ENCODE peak calls at places on chromosomes 13 and 19, in four cellular contexts. W is AG04450, Q is right atrium auricular region, X is fibroblast of mammary gland. E is an unnamed sample.
A peak's percentile ranks its signal among the peaks of the same experiment; 100 is the strongest.

GRCh38 chr19:5062799-5063198 is 93.9 kb downstream of the KDM4B start:
- DNase-seq in W (no peak), X (no peak), Q (no peak), E (no peak)

GRCh38 chr13:37386276-37386675 is 212.3 kb downstream of the POSTN start:
- DNase-seq in W (no peak), Q (no peak), X (peak; percentile 48), E (no peak)

GRCh38 chr19:2315818-2316353 is 7.9 kb upstream of the LINGO3 start:
- DNase-seq in W (no peak), X (peak; percentile 61), Q (peak; percentile 79), E (no peak)

GRCh38 chr19:38319421-38320258 is at the start of gene KCNK6:
- DNase-seq in Q (no peak), X (peak; percentile 7), W (no peak), E (no peak)

GRCh38 chr19:49469828-49470614 is 4.0 kb upstream of the FLT3LG start:
- DNase-seq in Q (no peak), W (no peak), X (no peak), E (no peak)

GRCh38 chr19:34678421-34678820 is 943 bp downstream of the ZNF302 start:
- DNase-seq in Q (no peak), W (no peak), X (no peak), E (no peak)

GRCh38 chr13:99056381-99057014 is 78.6 kb upstream of the DOCK9 start:
- DNase-seq in X (peak; percentile 38), W (no peak), Q (no peak), E (no peak)

GRCh38 chr19:34475026-34475974 is 6.3 kb upstream of the WTIP start:
- DNase-seq in X (peak; percentile 92), W (peak; percentile 61), Q (peak; percentile 58), E (peak; percentile 43)

GRCh38 chr13:24627090-24627714 is 53.0 kb upstream of the ATP12A start:
- DNase-seq in X (peak; percentile 20), Q (no peak), W (no peak), E (no peak)

GRCh38 chr19:43779820-43780219 is 953 bp downstream of the KCNN4 start:
- DNase-seq in X (no peak), W (no peak), Q (no peak), E (no peak)

GRCh38 chr19:39539519-39540332 is at the start of gene EID2:
- DNase-seq in Q (peak; percentile 96), X (peak; percentile 92), W (peak; percentile 92), E (peak; percentile 71)

GRCh38 chr13:93003531-93003930 is 223.1 kb upstream of the GPC6 start:
- DNase-seq in W (no peak), X (no peak), Q (no peak), E (no peak)

GRCh38 chr13:51560336-51560735 is 23.9 kb upstream of the WDFY2 start:
- DNase-seq in W (no peak), X (no peak), Q (no peak), E (no peak)

GRCh38 chr13:102825921-102826706 is 19.7 kb upstream of the ERCC5 start:
- DNase-seq in Q (no peak), X (peak; percentile 96), W (peak; percentile 71), E (peak; percentile 93)

GRCh38 chr19:50224986-50225747 is 21.7 kb downstream of the MYH14 start:
- DNase-seq in X (no peak), Q (no peak), W (no peak), E (no peak)

GRCh38 chr19:4705413-4706131 is 18.1 kb downstream of the DPP9 start:
- DNase-seq in X (peak; percentile 30), Q (no peak), W (no peak), E (no peak)

GRCh38 chr19:54035215-54036178 is 28.2 kb downstream of the VSTM1 start:
- DNase-seq in W (peak; percentile 50), Q (no peak), X (peak; percentile 94), E (no peak)

GRCh38 chr19:48190288-48191284 is 20.1 kb downstream of the ZSWIM9 start:
- DNase-seq in W (peak; percentile 27), X (peak; percentile 82), Q (no peak), E (no peak)
- TF ChIP-seq CTCF in W (no peak), X (no peak), Q (no peak), E (peak; percentile 12)

GRCh38 chr19:51607077-51607476 is 23.1 kb downstream of the SIGLEC5 start:
- DNase-seq in Q (no peak), W (no peak), X (no peak), E (no peak)
- H3K4me3 ChIP-seq in Q (no peak overlapping the region), W (no peak overlapping the region), X (no peak overlapping the region), E (no peak overlapping the region)

GRCh38 chr19:46514589-46515289 is 19.1 kb upstream of the PNMA8B start:
- DNase-seq in X (no peak), Q (no peak), W (no peak), E (no peak)
- TF ChIP-seq CTCF in X (no peak), Q (no peak), W (no peak), E (no peak)

GRCh38 chr19:51704601-51705000 is 11.5 kb downstream of the SPACA6 start:
- DNase-seq in X (no peak), W (no peak), Q (no peak), E (no peak)

GRCh38 chr19:51701468-51702100 is 8.5 kb downstream of the SPACA6 start:
- DNase-seq in Q (no peak), X (no peak), W (no peak), E (no peak)

GRCh38 chr19:51702754-51703654 is 9.9 kb downstream of the SPACA6 start:
- DNase-seq in X (no peak), Q (no peak), W (no peak), E (no peak)

GRCh38 chr19:51703655-51704515 is 10.8 kb downstream of the SPACA6 start:
- DNase-seq in Q (peak; percentile 98), W (peak; percentile 67), X (peak; percentile 88), E (peak; percentile 74)

DNA sequence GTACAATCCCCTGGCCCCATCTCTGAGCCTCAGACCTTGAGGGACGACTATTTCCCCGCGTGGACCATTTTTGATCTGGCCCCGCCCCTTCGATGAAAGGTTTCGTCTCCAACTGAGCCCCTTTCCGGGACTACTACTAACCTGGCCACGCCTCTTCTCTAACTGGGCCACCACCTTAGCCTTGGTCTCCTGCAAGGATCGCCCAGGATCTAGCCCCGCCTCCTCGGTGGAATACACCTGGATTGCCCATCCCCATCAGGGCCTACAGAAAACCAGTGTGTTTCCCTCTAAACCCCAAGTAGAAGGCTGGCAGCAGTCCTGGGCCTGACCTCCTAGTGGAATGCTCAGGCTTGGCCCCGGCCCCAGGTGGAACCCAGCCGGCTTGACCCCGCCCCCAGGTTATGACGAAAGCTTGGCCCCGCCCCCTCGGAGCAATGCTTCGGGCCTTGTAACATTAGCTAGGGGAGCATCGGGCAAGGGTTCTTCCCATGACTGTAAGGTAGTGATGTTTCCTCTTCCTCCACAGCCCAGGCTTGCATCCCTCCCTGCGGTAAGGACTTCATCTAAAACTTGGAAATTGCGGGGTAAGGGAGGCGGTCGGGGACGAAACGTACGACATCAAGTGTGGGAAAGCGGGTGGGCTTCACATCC is 9.1 kb downstream of the SPACA6 start:
- DNase-seq in W (no peak), Q (peak; percentile 89), X (peak; percentile 62), E (peak; percentile 35)
- H3K4me3 ChIP-seq in W (no peak overlapping the region), Q (no peak overlapping the region), X (no peak overlapping the region), E (no peak overlapping the region)

DNA sequence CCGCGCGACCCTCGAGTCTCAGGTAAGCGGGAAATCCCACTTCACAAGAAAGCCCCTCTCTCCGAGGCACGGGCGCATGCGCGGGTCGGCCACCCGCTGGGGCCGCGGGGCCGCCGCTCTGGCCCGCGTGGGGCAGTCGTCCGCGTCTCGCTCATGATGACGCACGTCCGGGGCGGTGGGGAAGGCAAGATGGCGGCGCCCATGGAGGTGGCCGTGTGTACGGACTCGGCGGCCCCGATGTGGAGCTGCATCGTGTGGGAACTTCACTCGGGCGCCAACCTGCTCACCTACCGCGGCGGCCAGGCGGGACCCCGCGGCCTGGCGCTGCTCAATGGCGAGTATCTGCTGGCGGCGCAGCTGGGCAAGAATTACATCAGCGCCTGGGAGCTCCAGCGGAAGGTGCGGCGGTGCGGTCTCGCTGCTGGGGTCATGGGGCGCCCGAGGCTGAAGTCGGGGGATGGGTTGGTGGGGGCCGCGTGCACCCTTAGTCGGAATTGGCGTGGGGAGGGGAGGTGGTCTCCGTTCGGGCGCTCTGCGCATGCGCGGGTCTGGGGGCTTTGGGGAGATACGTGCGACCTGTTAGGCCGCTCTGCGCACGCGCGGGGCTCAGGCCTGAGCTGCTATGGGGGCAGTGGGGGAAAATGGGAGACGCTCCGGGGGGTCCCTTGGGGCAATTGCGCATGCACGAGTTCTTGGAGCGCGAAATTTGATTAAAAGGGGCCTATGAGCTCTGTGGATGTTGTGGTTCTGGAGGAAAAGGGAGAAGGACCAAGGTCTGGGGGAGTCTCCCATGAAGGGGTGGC is at the start of gene WDR18:
- DNase-seq in X (peak; percentile 78), Q (peak; percentile 93), W (peak; percentile 49), E (no peak)
- TF ChIP-seq CTCF in X (no peak), Q (no peak), W (no peak), E (no peak)

GRCh38 chr19:496333-496634 is at the start of gene MADCAM1:
- DNase-seq in X (no peak), W (no peak), Q (no peak), E (no peak)
- H3K4me3 ChIP-seq in X (no peak within 1 kb of the TSS), W (no peak within 1 kb of the TSS), Q (no peak within 1 kb of the TSS), E (no peak within 1 kb of the TSS)